ENCODE peak calls at places on chromosomes 6 and 20, in four cellular contexts. W is H1, R is GM12878, P is GM12891. J is an unnamed sample.

GRCh38 chr6:162721404-162721687 is 6.2 kb downstream of the PRKN start:
- DNase-seq in R (no peak), W (no peak), P (no peak), J (no peak)

GRCh38 chr6:144334150-144334708 is 49.1 kb downstream of the UTRN start:
- DNase-seq in W (no peak), R (no peak), P (no peak), J (no peak)

GRCh38 chr6:168333471-168333870 is 13.9 kb upstream of the DACT2 start:
- DNase-seq in P (no peak), W (no peak), R (no peak), J (no peak)

GRCh38 chr6:3484240-3484639 is 27.4 kb upstream of the SLC22A23 start:
- DNase-seq in R (no peak), W (no peak), P (no peak), J (no peak)

GRCh38 chr6:85670573-85670972 is 27.9 kb upstream of the SYNCRIP start:
- DNase-seq in W (no peak), P (no peak), R (no peak), J (no peak)

GRCh38 chr6:151205971-151206600 is 33.7 kb upstream of the AKAP12 start:
- DNase-seq in W (no peak), P (no peak), R (no peak), J (no peak)

GRCh38 chr6:41705996-41706835 is 29.2 kb downstream of the TFEB start:
- DNase-seq in P (peak), R (peak), W (peak), J (peak)

GRCh38 chr6:7639427-7639826 is 49.4 kb downstream of the SNRNP48 start:
- DNase-seq in P (no peak), W (no peak), R (no peak), J (no peak)

GRCh38 chr6:109282732-109283131 is 99.5 kb downstream of the CD164 start:
- DNase-seq in P (no peak), W (no peak), R (no peak), J (no peak)

GRCh38 chr6:148874698-148875293 is 128.0 kb downstream of the UST start:
- DNase-seq in R (no peak), W (no peak), P (no peak), J (no peak)

GRCh38 chr20:44211177-44212039 is 837 bp upstream of the OSER1 start:
- DNase-seq in R (no peak), W (no peak), P (no peak), J (no peak)
- TF ChIP-seq POLR2A in R (no peak), W (no peak), P (no peak), J (no peak)

DNA sequence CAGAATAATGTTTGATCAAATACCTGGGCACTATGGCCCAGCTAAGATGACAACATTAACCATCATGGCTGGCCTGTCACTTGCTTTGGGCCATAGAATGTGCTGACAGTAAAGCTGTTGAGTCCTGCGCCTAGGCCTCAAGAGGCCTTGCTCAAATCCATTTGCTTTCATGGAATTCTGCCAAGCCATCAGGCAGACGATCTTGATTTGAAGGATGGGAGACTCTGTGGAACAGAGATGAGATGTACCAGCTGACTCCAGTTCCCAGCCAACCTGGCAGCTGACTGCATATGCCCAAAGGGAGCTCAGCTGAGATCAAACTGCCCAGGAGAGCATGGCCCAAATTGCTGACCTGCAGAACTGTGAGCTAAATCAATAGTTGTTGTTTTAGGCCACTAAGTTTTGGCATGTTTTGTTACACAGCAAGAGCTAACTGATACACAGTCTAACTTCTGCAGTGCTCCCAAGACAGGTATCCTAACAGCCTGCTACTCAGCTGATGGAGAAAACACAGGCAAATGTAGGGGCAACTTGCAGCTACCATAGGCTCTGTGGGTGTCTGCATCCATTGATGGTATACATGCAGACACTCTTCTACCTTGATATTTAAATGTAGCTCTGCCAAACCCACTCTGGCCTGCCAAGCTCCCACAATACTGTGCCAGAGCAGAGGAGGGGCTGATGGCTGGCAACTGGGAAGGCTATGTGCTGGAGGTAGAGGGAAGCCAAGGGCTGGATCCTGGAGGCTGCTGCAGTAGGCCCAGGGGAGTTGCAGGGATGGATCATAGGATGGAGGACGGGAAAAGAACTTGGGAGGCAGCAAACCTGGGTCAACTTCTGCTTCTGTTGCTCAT is 55.2 kb upstream of the RNF24 start:
- DNase-seq in R (no peak), P (no peak), W (no peak), J (no peak)
- TF ChIP-seq TAF1 in R (no peak), P (no peak), W (no peak), J (no peak)

GRCh38 chr20:50652702-50653294 is 38.5 kb downstream of the RIPOR3 start:
- DNase-seq in P (no peak), W (no peak), R (peak), J (no peak)

GRCh38 chr20:50651676-50652075 is 39.7 kb downstream of the RIPOR3 start:
- DNase-seq in R (no peak), W (no peak), P (no peak), J (no peak)

GRCh38 chr20:50658804-50659380 is 32.5 kb downstream of the RIPOR3 start:
- DNase-seq in P (no peak), R (no peak), W (no peak), J (no peak)

GRCh38 chr20:50654899-50655298 is 36.4 kb downstream of the RIPOR3 start:
- DNase-seq in P (no peak), R (no peak), W (no peak), J (no peak)

GRCh38 chr20:50655325-50655880 is 35.9 kb downstream of the RIPOR3 start:
- DNase-seq in W (no peak), R (no peak), P (no peak), J (no peak)
- TF ChIP-seq POLR2AphosphoS5 in W (no peak), R (no peak), P (no peak), J (no peak)

GRCh38 chr20:3843490-3843889 is 3.1 kb upstream of the MAVS start:
- DNase-seq in P (no peak), R (no peak), W (no peak), J (no peak)

GRCh38 chr20:3846378-3846739 is 275 bp upstream of the MAVS start:
- DNase-seq in W (no peak), P (no peak), R (no peak), J (no peak)

GRCh38 chr20:3847419-3847940 is 846 bp downstream of the MAVS start:
- DNase-seq in P (no peak), W (no peak), R (no peak), J (no peak)

GRCh38 chr20:3848565-3848964 is 1.9 kb downstream of the MAVS start:
- DNase-seq in R (no peak), P (no peak), W (no peak), J (no peak)

DNA sequence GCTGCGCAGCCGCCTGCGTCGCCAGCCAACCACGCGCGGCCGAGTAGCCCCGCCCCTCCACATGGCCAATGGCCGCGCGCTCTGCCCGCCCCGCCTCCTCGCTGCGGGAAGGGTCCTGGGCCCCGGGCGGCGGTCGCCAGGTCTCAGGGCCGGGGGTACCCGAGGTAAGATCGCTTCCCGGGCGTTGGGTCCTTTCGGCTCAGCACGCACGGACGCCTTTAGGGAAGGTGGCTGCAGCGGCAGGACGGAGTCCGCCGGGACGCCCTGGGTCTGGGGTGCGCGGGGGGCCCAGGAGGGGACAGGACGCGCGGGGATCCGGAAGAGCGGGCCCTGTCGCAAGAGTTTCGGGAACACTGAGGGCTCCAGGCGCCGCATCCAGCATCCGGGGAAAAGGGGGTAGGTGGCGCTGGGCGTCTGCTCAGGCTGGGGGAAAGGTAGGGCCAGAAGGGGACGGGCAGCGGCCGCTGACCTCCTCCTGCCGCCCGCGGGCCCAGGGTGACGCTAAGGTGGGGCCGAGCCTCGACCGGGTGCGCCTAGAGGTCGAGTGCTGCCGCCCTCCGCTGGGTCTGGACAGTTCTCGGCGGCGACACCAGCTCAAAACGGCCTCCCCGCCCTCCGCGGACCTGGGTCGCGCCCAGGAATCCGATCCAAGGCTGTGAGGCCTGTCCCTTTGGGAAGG is at the start of gene MAVS:
- DNase-seq in W (peak), R (peak), P (peak), J (peak)
- TF ChIP-seq POLR2A in W (peak), R (peak), P (peak), J (peak)

GRCh38 chr6:120279706-120280105 is 930.1 kb upstream of the MAN1A1 start:
- DNase-seq in P (no peak), R (no peak), W (no peak), J (no peak)

DNA sequence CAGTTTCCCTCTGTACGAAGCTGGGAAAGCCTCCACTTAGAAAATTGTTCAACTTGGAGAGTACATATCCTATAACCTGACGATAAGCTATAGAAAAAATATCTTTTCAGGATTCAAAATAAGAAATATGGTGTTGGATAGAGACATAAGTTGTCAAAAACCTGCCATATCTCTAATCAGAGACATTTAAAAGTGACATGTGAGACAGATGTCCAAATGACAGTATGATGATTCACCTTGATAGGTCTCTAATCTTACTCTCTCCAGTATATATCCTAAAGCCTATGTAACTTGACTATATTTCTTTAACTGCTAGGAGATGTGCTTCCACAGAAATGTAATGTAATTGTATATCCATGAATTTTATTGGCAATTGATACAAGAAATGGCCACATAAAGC is 932.4 kb upstream of the MAN1A1 start:
- DNase-seq in W (no peak), R (no peak), P (no peak), J (no peak)
- TF ChIP-seq TAF1 in W (no peak), R (no peak), P (no peak), J (no peak)

DNA sequence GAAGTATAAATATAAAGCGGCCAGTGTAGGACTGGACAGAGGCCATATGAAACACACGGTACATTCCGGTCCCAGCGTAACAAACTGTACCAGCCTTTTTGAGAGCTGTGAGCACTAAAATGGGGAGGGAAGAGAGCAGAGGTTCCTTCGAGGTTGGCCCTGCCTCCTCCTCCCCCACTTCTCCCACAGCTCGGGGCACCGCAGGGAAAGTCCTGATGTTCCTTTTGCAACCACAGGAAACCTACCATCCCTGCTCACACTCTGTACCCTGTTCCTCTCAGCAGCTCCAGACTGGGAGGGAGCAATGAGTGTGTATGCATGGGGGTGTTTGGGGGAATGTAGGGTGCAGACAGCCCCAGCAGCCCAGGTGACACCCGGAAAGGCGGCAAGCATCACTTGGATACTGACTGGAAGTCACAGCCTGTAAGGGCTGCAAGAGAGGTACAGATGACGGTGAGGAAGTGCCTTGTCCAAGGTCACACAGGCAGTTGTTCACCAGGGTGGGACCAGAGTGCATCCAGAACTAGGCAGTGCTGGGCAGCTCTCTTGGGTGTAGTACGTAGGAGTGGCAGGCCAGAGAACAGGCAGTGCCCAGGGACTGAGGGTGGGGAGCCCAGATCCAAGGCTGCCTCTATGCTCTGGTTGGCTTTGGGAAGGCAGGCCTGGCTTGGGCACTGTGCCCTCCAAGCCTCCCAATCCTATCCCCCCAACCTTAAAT is 11.0 kb upstream of the ARMC12 start:
- DNase-seq in W (no peak), P (no peak), R (no peak), J (no peak)
- TF ChIP-seq POLR2AphosphoS5 in W (no peak), P (no peak), R (no peak), J (no peak)

J was measured in GM12892.